ENCODE peak calls at places on chromosomes 1 and 21, in six cellular contexts. One of them, this sample, is unnamed.

GRCh38 chr1:52551476-52552235 is 1.2 kb downstream of the TUT4 start:
- DNase-seq in right lobe of liver: no peak
- DNase-seq in left ventricle myocardium inferior: no peak
- DNase-seq in tibial nerve: peak; percentile 8
- DNase-seq in left lung: no peak
- DNase-seq in esophagus squamous epithelium: no peak
- DNase-seq in this sample: no peak

GRCh38 chr1:157369808-157370521 is 182.3 kb downstream of the FCRL5 start:
- DNase-seq in left lung: no peak
- DNase-seq in right lobe of liver: no peak
- DNase-seq in left ventricle myocardium inferior: no peak
- DNase-seq in esophagus squamous epithelium: no peak
- DNase-seq in tibial nerve: peak; percentile 77
- DNase-seq in this sample: no peak

GRCh38 chr1:151193304-151193703 is 3.3 kb upstream of the VPS72 start:
- DNase-seq in left ventricle myocardium inferior: no peak
- DNase-seq in left lung: no peak
- DNase-seq in right lobe of liver: no peak
- DNase-seq in tibial nerve: no peak
- DNase-seq in esophagus squamous epithelium: no peak
- DNase-seq in this sample: no peak

GRCh38 chr1:65508051-65508450 is 87.6 kb downstream of the LEPR start:
- DNase-seq in right lobe of liver: no peak
- DNase-seq in left lung: no peak
- DNase-seq in left ventricle myocardium inferior: no peak
- DNase-seq in tibial nerve: no peak
- DNase-seq in esophagus squamous epithelium: no peak
- DNase-seq in this sample: no peak

GRCh38 chr1:33723251-33723650 is 140.6 kb upstream of the HMGB4 start:
- DNase-seq in esophagus squamous epithelium: no peak
- DNase-seq in tibial nerve: no peak
- DNase-seq in left lung: no peak
- DNase-seq in left ventricle myocardium inferior: no peak
- DNase-seq in right lobe of liver: no peak
- DNase-seq in this sample: no peak

GRCh38 chr1:111736548-111737215 is 2.5 kb downstream of the INKA2 start:
- DNase-seq in esophagus squamous epithelium: no peak
- DNase-seq in left lung: no peak
- DNase-seq in right lobe of liver: no peak
- DNase-seq in left ventricle myocardium inferior: peak; percentile 85
- DNase-seq in tibial nerve: no peak
- DNase-seq in this sample: peak; percentile 83

GRCh38 chr1:164675342-164675904 is 116.4 kb downstream of the PBX1 start:
- DNase-seq in tibial nerve: no peak
- DNase-seq in left lung: no peak
- DNase-seq in esophagus squamous epithelium: no peak
- DNase-seq in left ventricle myocardium inferior: no peak
- DNase-seq in right lobe of liver: no peak
- DNase-seq in this sample: no peak

GRCh38 chr1:2530501-2531361 is 668 bp upstream of the HES5 start:
- DNase-seq in tibial nerve: no peak
- DNase-seq in left ventricle myocardium inferior: no peak
- DNase-seq in esophagus squamous epithelium: no peak
- DNase-seq in left lung: no peak
- DNase-seq in right lobe of liver: no peak
- DNase-seq in this sample: no peak

GRCh38 chr1:29969576-29969975 is 733.3 kb downstream of the PTPRU start:
- DNase-seq in left lung: no peak
- DNase-seq in esophagus squamous epithelium: no peak
- DNase-seq in tibial nerve: no peak
- DNase-seq in left ventricle myocardium inferior: no peak
- DNase-seq in right lobe of liver: no peak
- DNase-seq in this sample: peak; percentile 34

GRCh38 chr1:226195144-226195543 is 8.6 kb upstream of the ACBD3 start:
- DNase-seq in esophagus squamous epithelium: no peak
- DNase-seq in tibial nerve: no peak
- DNase-seq in right lobe of liver: no peak
- DNase-seq in left lung: no peak
- DNase-seq in left ventricle myocardium inferior: no peak
- DNase-seq in this sample: no peak

GRCh38 chr1:91764471-91765115 is 121.4 kb downstream of the TGFBR3 start:
- DNase-seq in esophagus squamous epithelium: no peak
- DNase-seq in tibial nerve: no peak
- DNase-seq in left lung: no peak
- DNase-seq in left ventricle myocardium inferior: no peak
- DNase-seq in right lobe of liver: no peak
- DNase-seq in this sample: no peak

GRCh38 chr1:92317836-92318493 is 19.1 kb downstream of the RPAP2 start:
- DNase-seq in right lobe of liver: no peak
- DNase-seq in left lung: no peak
- DNase-seq in esophagus squamous epithelium: no peak
- DNase-seq in left ventricle myocardium inferior: no peak
- DNase-seq in tibial nerve: no peak
- DNase-seq in this sample: no peak

GRCh38 chr1:235642943-235643371 is 6.6 kb downstream of the GNG4 start:
- DNase-seq in left lung: no peak
- DNase-seq in left ventricle myocardium inferior: no peak
- DNase-seq in tibial nerve: no peak
- DNase-seq in right lobe of liver: no peak
- DNase-seq in esophagus squamous epithelium: no peak
- DNase-seq in this sample: no peak

GRCh38 chr1:82034812-82035211 is 234.1 kb downstream of the ADGRL2 start:
- DNase-seq in right lobe of liver: no peak
- DNase-seq in esophagus squamous epithelium: no peak
- DNase-seq in tibial nerve: no peak
- DNase-seq in left ventricle myocardium inferior: no peak
- DNase-seq in left lung: no peak
- DNase-seq in this sample: no peak

GRCh38 chr1:117000142-117000541 is 1.4 kb upstream of the CD101 start:
- DNase-seq in tibial nerve: no peak
- DNase-seq in esophagus squamous epithelium: no peak
- DNase-seq in right lobe of liver: no peak
- DNase-seq in left lung: no peak
- DNase-seq in left ventricle myocardium inferior: no peak
- DNase-seq in this sample: no peak

GRCh38 chr1:24748191-24749121 is 3.2 kb downstream of the CLIC4 start:
- DNase-seq in left lung: no peak
- DNase-seq in tibial nerve: no peak
- DNase-seq in left ventricle myocardium inferior: no peak
- DNase-seq in esophagus squamous epithelium: no peak
- DNase-seq in right lobe of liver: no peak
- DNase-seq in this sample: no peak
- TF ChIP-seq CTCF in left lung: no peak
- TF ChIP-seq CTCF in tibial nerve: no peak
- TF ChIP-seq CTCF in left ventricle myocardium inferior: no peak
- TF ChIP-seq CTCF in esophagus squamous epithelium: no peak
- TF ChIP-seq CTCF in right lobe of liver: no peak
- TF ChIP-seq CTCF in this sample: no peak

DNA sequence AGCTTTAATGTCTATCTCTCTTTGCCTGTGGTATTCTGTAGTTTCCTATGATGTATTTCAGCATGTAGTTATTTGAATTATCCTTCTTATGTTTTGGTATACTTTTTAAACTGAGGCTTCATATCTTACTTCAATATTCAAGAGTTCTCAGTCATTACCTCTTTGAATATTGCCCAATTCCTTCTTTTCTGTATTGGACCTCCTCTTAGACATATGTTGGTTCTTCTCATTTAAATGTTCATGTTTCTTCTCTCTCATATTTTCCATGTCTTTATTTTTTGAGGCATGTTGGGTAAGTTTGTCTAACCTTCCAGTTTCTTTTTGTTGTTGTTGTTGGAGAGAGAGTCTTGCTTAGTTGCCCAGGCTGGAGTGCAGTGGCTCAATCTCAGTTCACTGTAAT is 140.6 kb downstream of the MRPS6 start:
- DNase-seq in right lobe of liver: no peak
- DNase-seq in tibial nerve: no peak
- DNase-seq in esophagus squamous epithelium: no peak
- DNase-seq in left ventricle myocardium inferior: no peak
- DNase-seq in left lung: no peak
- DNase-seq in this sample: no peak
- H3K9me3 ChIP-seq in right lobe of liver: no peaks in the 10 kb centered on the region
- H3K9me3 ChIP-seq in tibial nerve: no peaks in the 10 kb centered on the region
- H3K9me3 ChIP-seq in esophagus squamous epithelium: no peaks in the 10 kb centered on the region
- H3K9me3 ChIP-seq in left ventricle myocardium inferior: peaks cover 17% of the 10 kb centered on the region
- H3K9me3 ChIP-seq in left lung: peaks cover 8% of the 10 kb centered on the region
- H3K9me3 ChIP-seq in this sample: no peaks in the 10 kb centered on the region

DNA sequence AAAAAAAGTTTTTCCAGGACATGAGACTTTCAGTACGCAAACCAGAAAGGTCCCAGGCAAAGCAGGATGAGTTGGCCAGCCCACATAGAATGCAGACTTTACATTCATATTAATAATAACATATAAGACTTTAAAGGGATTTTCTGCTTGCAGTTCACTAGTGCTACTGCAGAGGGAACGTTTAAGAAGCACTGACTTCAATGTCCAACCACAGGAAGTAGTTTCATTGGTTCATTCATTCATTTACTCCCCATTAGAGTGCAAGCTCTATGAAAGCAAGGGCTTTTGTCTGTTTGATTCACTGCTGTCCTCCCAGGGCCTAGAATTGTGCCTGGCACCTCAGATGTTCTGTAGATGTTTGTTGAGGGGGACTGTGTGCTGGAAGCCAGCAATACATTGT is 11.8 kb upstream of the SERINC2 start:
- DNase-seq in left ventricle myocardium inferior: no peak
- DNase-seq in right lobe of liver: no peak
- DNase-seq in esophagus squamous epithelium: no peak
- DNase-seq in left lung: no peak
- DNase-seq in tibial nerve: no peak
- DNase-seq in this sample: no peak
- TF ChIP-seq CTCF in left ventricle myocardium inferior: no peak
- TF ChIP-seq CTCF in right lobe of liver: no peak
- TF ChIP-seq CTCF in esophagus squamous epithelium: no peak
- TF ChIP-seq CTCF in left lung: no peak
- TF ChIP-seq CTCF in tibial nerve: no peak
- TF ChIP-seq CTCF in this sample: no peak

DNA sequence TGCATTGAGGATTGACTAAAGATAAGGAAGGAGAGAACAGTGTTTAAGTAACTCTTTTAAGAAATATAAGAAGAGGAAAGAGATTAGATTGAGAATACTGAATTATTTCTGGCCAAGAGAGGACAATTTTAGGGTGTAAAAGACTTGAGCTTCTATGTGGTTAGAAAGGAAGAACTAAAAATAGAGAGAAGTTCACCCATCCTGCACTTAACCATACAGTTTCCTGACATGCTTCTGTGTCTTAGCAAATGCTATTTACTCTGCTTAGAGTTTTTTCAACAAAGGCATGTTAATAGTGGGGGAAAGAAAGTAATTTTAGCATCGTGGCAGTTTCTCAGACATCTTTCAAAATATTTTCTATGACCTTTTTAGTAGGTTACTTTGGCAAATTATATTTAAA is 122.8 kb upstream of the GPR52 start:
- DNase-seq in tibial nerve: no peak
- DNase-seq in left ventricle myocardium inferior: no peak
- DNase-seq in left lung: no peak
- DNase-seq in right lobe of liver: no peak
- DNase-seq in esophagus squamous epithelium: no peak
- DNase-seq in this sample: no peak
- H3K9me3 ChIP-seq in tibial nerve: peaks cover 14% of the 10 kb centered on the region
- H3K9me3 ChIP-seq in left ventricle myocardium inferior: peaks cover 39% of the 10 kb centered on the region
- H3K9me3 ChIP-seq in left lung: peaks cover 52% of the 10 kb centered on the region
- H3K9me3 ChIP-seq in right lobe of liver: no peaks in the 10 kb centered on the region
- H3K9me3 ChIP-seq in esophagus squamous epithelium: no peaks in the 10 kb centered on the region
- H3K9me3 ChIP-seq in this sample: peaks cover 16% of the 10 kb centered on the region

GRCh38 chr1:63281753-63282152 is 40.6 kb upstream of the FOXD3 start:
- DNase-seq in left lung: no peak
- DNase-seq in right lobe of liver: no peak
- DNase-seq in left ventricle myocardium inferior: no peak
- DNase-seq in tibial nerve: no peak
- DNase-seq in esophagus squamous epithelium: no peak
- DNase-seq in this sample: no peak
- TF ChIP-seq CTCF in left lung: no peak
- TF ChIP-seq CTCF in right lobe of liver: no peak
- TF ChIP-seq CTCF in left ventricle myocardium inferior: no peak
- TF ChIP-seq CTCF in tibial nerve: no peak
- TF ChIP-seq CTCF in esophagus squamous epithelium: no peak
- TF ChIP-seq CTCF in this sample: no peak

GRCh38 chr1:155389831-155390230 is 69.1 kb downstream of the RUSC1 start:
- DNase-seq in tibial nerve: no peak
- DNase-seq in right lobe of liver: no peak
- DNase-seq in left lung: no peak
- DNase-seq in esophagus squamous epithelium: no peak
- DNase-seq in left ventricle myocardium inferior: no peak
- DNase-seq in this sample: no peak
- H3K9me3 ChIP-seq in tibial nerve: no peaks in the 10 kb centered on the region
- H3K9me3 ChIP-seq in right lobe of liver: no peaks in the 10 kb centered on the region
- H3K9me3 ChIP-seq in left lung: no peaks in the 10 kb centered on the region
- H3K9me3 ChIP-seq in esophagus squamous epithelium: no peaks in the 10 kb centered on the region
- H3K9me3 ChIP-seq in left ventricle myocardium inferior: peaks cover 19% of the 10 kb centered on the region
- H3K9me3 ChIP-seq in this sample: no peaks in the 10 kb centered on the region

GRCh38 chr1:12013317-12013588 is 6.0 kb upstream of the MIIP start:
- DNase-seq in right lobe of liver: no peak
- DNase-seq in left ventricle myocardium inferior: no peak
- DNase-seq in esophagus squamous epithelium: no peak
- DNase-seq in tibial nerve: no peak
- DNase-seq in left lung: no peak
- DNase-seq in this sample: no peak

GRCh38 chr1:12015499-12015898 is 3.8 kb upstream of the MIIP start:
- DNase-seq in left lung: peak; percentile 30
- DNase-seq in left ventricle myocardium inferior: no peak
- DNase-seq in right lobe of liver: no peak
- DNase-seq in esophagus squamous epithelium: no peak
- DNase-seq in tibial nerve: no peak
- DNase-seq in this sample: no peak

GRCh38 chr1:12012560-12013316 is 6.6 kb upstream of the MIIP start:
- DNase-seq in left ventricle myocardium inferior: no peak
- DNase-seq in left lung: peak; percentile 15
- DNase-seq in tibial nerve: no peak
- DNase-seq in esophagus squamous epithelium: no peak
- DNase-seq in right lobe of liver: no peak
- DNase-seq in this sample: peak; percentile 67

GRCh38 chr1:12015001-12015491 is 4.3 kb upstream of the MIIP start:
- DNase-seq in esophagus squamous epithelium: no peak
- DNase-seq in right lobe of liver: no peak
- DNase-seq in tibial nerve: no peak
- DNase-seq in left ventricle myocardium inferior: no peak
- DNase-seq in left lung: peak; percentile 39
- DNase-seq in this sample: no peak

GRCh38 chr1:12014141-12014981 is 4.9 kb upstream of the MIIP start:
- DNase-seq in esophagus squamous epithelium: no peak
- DNase-seq in right lobe of liver: no peak
- DNase-seq in left lung: peak; percentile 24
- DNase-seq in tibial nerve: no peak
- DNase-seq in left ventricle myocardium inferior: no peak
- DNase-seq in this sample: no peak
- TF ChIP-seq CTCF in esophagus squamous epithelium: no peak
- TF ChIP-seq CTCF in right lobe of liver: no peak
- TF ChIP-seq CTCF in left lung: no peak
- TF ChIP-seq CTCF in tibial nerve: no peak
- TF ChIP-seq CTCF in left ventricle myocardium inferior: no peak
- TF ChIP-seq CTCF in this sample: no peak

DNA sequence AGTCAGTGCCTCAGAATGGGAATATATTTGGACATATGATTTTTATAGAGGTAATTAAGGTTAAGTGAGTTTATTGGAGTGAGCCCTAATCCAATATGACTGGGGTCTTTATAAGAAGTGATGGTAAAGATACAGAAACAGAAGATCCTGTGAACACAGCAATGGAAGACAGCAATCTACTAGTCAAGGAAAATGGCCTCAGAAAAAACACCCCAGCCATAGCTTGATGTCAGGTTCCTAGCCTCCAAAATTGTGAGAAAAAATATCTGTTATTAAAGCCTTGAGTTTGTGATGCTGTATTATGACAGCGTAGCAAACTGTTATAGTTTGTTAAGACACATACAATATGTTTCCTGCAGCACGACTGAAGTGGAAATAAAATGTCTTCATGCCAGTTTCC is 72.2 kb downstream of the JMJD4 start:
- DNase-seq in right lobe of liver: no peak
- DNase-seq in left lung: no peak
- DNase-seq in left ventricle myocardium inferior: no peak
- DNase-seq in tibial nerve: no peak
- DNase-seq in esophagus squamous epithelium: no peak
- DNase-seq in this sample: no peak
- H3K9me3 ChIP-seq in right lobe of liver: peaks cover 20% of the 10 kb centered on the region
- H3K9me3 ChIP-seq in left lung: peaks cover 100% of the 10 kb centered on the region
- H3K9me3 ChIP-seq in left ventricle myocardium inferior: peaks cover 100% of the 10 kb centered on the region
- H3K9me3 ChIP-seq in tibial nerve: peaks cover 89% of the 10 kb centered on the region
- H3K9me3 ChIP-seq in esophagus squamous epithelium: peaks cover 6% of the 10 kb centered on the region
- H3K9me3 ChIP-seq in this sample: peaks cover 85% of the 10 kb centered on the region